ENCODE peak calls at places on chromosomes 11 and 22, in seven cellular contexts. H is skeletal muscle cell; A is globus pallidus; F is HEK293T; M is nucleus accumbens; W is stimulated activated CD8-positive, alpha-beta memory T cell treated with anti-CD3 and anti-CD28 coated beads, Interleukin-15, amount 100 ng/mL, for 4 hours; E is fibroblast of the aortic adventitia. O is an unnamed sample.

GRCh38 chr11:16126361-16126760 is 230.0 kb downstream of the SOX6 start:
- DNase-seq in H (no peak), A (no peak), F (peak; percentile 25), M (no peak), W (no peak), E (no peak), O (no peak)

GRCh38 chr11:72333657-72334056 is 89.7 kb upstream of the PHOX2A start:
- DNase-seq in H (no peak), A (peak; percentile 10), F (peak; percentile 30), M (no peak), W (no peak), E (peak; percentile 20), O (no peak)

GRCh38 chr11:130560000-130560852 is 111.8 kb downstream of the ADAMTS15 start:
- DNase-seq in H (no peak), A (no peak), F (no peak), M (no peak), W (no peak), E (no peak), O (no peak)

GRCh38 chr11:119306373-119306890 is 10.5 kb downstream of the MCAM start:
- DNase-seq in H (peak; percentile 41), A (no peak), F (no peak), M (no peak), W (no peak), E (peak; percentile 19), O (no peak)

GRCh38 chr11:28858076-28858475 is 749.9 kb downstream of the METTL15 start:
- DNase-seq in H (no peak), A (no peak), F (no peak), M (no peak), W (no peak), E (peak; percentile 10), O (no peak)

GRCh38 chr11:91625495-91625894 is 599.1 kb upstream of the FAT3 start:
- DNase-seq in H (no peak), A (no peak), F (no peak), M (no peak), W (no peak), E (no peak), O (no peak)

GRCh38 chr11:94604496-94604895 is 37.3 kb downstream of the PIWIL4 start:
- DNase-seq in H (no peak), A (no peak), F (no peak), M (no peak), W (no peak), E (peak; percentile 17), O (peak; percentile 4)

GRCh38 chr11:35658028-35658948 is 4.3 kb upstream of the TRIM44 start:
- DNase-seq in H (no peak), A (no peak), F (no peak), M (no peak), W (no peak), E (no peak), O (no peak)

GRCh38 chr11:92808009-92808408 is 161.4 kb upstream of the MTNR1B start:
- DNase-seq in H (no peak), A (no peak), F (no peak), M (no peak), W (no peak), E (no peak), O (no peak)

GRCh38 chr11:119583585-119583984 is 145.4 kb downstream of the NECTIN1 start:
- DNase-seq in H (no peak), A (no peak), F (no peak), M (no peak), W (no peak), E (no peak), O (no peak)

GRCh38 chr11:46912526-46913150 is 5.7 kb downstream of the LRP4 start:
- DNase-seq in H (no peak), A (no peak), F (no peak), M (no peak), W (no peak), E (no peak), O (peak; percentile 74)

GRCh38 chr11:74877132-74877531 is 71.8 kb downstream of the XRRA1 start:
- DNase-seq in H (no peak), A (no peak), F (no peak), M (no peak), W (no peak), E (no peak), O (no peak)

GRCh38 chr22:31291716-31292644 is at the start of gene PIK3IP1:
- DNase-seq in H (peak; percentile 50), A (peak; percentile 97), F (peak; percentile 80), M (peak; percentile 83), W (peak; percentile 64), E (peak; percentile 91), O (peak; percentile 91)

GRCh38 chr11:92969634-92970347 is at the start of gene MTNR1B:
- DNase-seq in H (no peak), A (no peak), F (no peak), M (no peak), W (no peak), E (no peak), O (no peak)

GRCh38 chr22:46596819-46597218 is 23.4 kb upstream of the GRAMD4 start:
- DNase-seq in H (no peak), A (no peak), F (no peak), M (no peak), W (no peak), E (no peak), O (no peak)

GRCh38 chr11:41307371-41308080 is 151.9 kb downstream of the LRRC4C start:
- DNase-seq in H (no peak), A (peak; percentile 24), F (no peak), M (no peak), W (no peak), E (no peak), O (no peak)

GRCh38 chr11:1152316-1153104 is 5.2 kb upstream of the MUC5AC start:
- DNase-seq in H (no peak), A (no peak), F (no peak), M (no peak), W (no peak), E (peak; percentile 14), O (no peak)

GRCh38 chr11:126392638-126393023 is 37.1 kb downstream of the ST3GAL4 start:
- DNase-seq in H (no peak), A (no peak), F (no peak), M (no peak), W (no peak), E (no peak), O (no peak)

GRCh38 chr11:117557321-117557720 is 229.7 kb downstream of the CEP164 start:
- DNase-seq in H (no peak), A (no peak), F (no peak), M (no peak), W (no peak), E (no peak), O (no peak)

GRCh38 chr22:36759481-36760159 is 16.3 kb downstream of the IFT27 start:
- DNase-seq in H (no peak), A (no peak), F (no peak), M (no peak), W (no peak), E (no peak), O (no peak)

GRCh38 chr11:44619931-44620725 is 54.7 kb downstream of the CD82 start:
- DNase-seq in H (no peak), A (no peak), F (no peak), M (no peak), W (no peak), E (no peak), O (no peak)

GRCh38 chr22:31776231-31776630 is 22.4 kb downstream of the DEPDC5 start:
- DNase-seq in H (no peak), A (no peak), F (no peak), M (no peak), W (no peak), E (no peak), O (no peak)

GRCh38 chr11:70912226-70912840 is 340.0 kb downstream of the SHANK2 start:
- DNase-seq in H (no peak), A (no peak), F (no peak), M (peak; percentile 37), W (no peak), E (no peak), O (no peak)

GRCh38 chr11:8721740-8722139 is 39.1 kb downstream of the RPL27A start:
- DNase-seq in H (no peak), A (no peak), F (no peak), M (no peak), W (no peak), E (peak; percentile 70), O (no peak)

O was measured in HAP-1.